ENCODE peak calls at places on chromosomes 11 and 22, in five cellular contexts. X is CD8-positive, alpha-beta T cell; B is lower lobe of right lung; K is astrocyte; Y is left ventricle myocardium inferior. S is an unnamed sample.

GRCh38 chr11:73265853-73266643 is 6.1 kb upstream of the P2RY6 start:
- DNase-seq in B (no peak), Y (no peak), X (no peak), K (no peak), S (no peak)

GRCh38 chr11:76172583-76172982 is 33.7 kb downstream of the WNT11 start:
- DNase-seq in B (no peak), Y (no peak), X (no peak), K (no peak), S (no peak)

GRCh38 chr11:74134661-74135515 is 35.9 kb downstream of the C2CD3 start:
- DNase-seq in X (no peak), Y (no peak), B (no peak), K (peak), S (no peak)

GRCh38 chr11:69572861-69573260 is 68.1 kb upstream of the CCND1 start:
- DNase-seq in B (no peak), Y (no peak), X (no peak), K (no peak), S (no peak)

GRCh38 chr11:90134420-90135003 is at the start of gene NAALAD2:
- DNase-seq in X (no peak), B (peak), K (peak), Y (peak), S (no peak)

GRCh38 chr11:75365711-75366181 is 14.3 kb upstream of the ARRB1 start:
- DNase-seq in Y (no peak), B (no peak), K (peak), X (no peak), S (no peak)

GRCh38 chr22:31139866-31140716 is at the start of gene PLA2G3:
- DNase-seq in Y (no peak), K (peak), B (peak), X (no peak), S (no peak)

GRCh38 chr11:104570088-104570701 is 328.1 kb downstream of the CASP12 start:
- DNase-seq in X (no peak), K (peak), Y (no peak), B (no peak), S (no peak)

GRCh38 chr11:125938418-125938817 is 7.4 kb upstream of the VSIG10L2 start:
- DNase-seq in Y (no peak), K (no peak), X (no peak), B (no peak), S (no peak)

GRCh38 chr11:32043737-32044515 is 46.9 kb upstream of the RCN1 start:
- DNase-seq in B (no peak), Y (no peak), K (peak), X (no peak), S (no peak)

GRCh38 chr11:8097062-8097814 is 16.2 kb downstream of the TUB start:
- DNase-seq in K (no peak), B (no peak), Y (no peak), X (no peak), S (no peak)

GRCh38 chr22:49636649-49637048 is 191.0 kb downstream of the BRD1 start:
- DNase-seq in B (no peak), Y (no peak), X (no peak), K (no peak), S (no peak)

GRCh38 chr11:76233936-76234703 is 27.8 kb upstream of the WNT11 start:
- DNase-seq in B (peak), Y (peak), X (no peak), K (peak), S (no peak)

GRCh38 chr11:66336234-66337102 is at the start of gene RIN1:
- DNase-seq in K (peak), B (peak), Y (no peak), X (peak), S (peak)

DNA sequence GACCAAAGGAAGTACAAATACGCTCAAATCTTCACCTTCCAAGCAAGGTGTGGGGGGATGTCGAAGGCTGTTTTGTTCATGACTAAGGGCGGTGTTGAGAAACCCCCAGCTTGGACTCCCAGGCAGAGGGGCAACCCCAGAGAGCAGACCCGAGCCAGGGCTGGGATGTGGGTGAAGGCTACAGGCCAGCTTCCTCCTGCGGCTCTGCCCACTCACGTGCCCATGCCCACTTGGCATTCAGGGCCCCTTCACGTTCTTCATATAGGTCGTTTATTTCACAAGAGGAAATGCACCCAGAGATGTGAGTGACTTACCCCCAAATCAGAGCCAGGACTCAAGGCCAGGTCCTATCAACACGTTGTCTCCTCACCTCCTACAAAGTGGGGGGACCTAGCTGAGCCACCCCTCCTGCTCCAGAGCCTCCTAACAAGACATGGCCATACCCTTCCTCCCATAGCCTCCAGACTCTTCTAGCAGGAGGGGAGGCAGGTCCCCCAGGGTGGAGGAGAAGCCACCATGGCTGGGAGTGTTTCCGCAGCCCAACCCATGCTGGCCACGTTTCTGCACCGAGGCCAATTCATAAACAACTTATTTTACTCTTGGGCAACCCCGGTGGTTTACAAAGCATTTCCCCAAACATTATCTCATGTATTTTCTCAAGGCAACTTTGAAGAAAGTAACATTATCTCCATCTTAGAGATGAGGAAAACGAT is 22.0 kb downstream of the TMEM184B start:
- DNase-seq in X (no peak), B (no peak), Y (no peak), K (no peak), S (no peak)
- H3K4me3 ChIP-seq in X (no peak), B (no peak), Y (no peak), K (no peak), S (no peak)

DNA sequence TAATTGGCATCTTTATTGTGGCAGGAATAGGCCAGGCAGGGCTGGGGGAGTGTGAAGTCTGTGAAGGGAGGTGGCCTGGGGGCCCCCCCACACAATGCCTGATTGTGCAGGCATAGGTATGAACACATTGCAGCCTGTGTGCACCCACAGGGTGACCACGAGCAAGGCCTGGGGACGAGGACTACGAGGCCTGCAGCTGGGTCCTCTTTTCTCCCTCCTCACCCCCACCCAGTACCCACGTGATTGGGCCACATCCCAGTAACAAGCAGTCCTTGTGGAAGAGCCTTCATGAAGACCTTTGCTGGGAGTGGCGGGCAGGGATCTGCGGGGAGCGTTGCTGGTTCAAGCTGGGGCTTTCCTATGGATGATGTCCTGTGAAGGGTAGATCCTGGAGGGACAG is 29.3 kb downstream of the ZBTB16 start:
- DNase-seq in Y (no peak), K (no peak), X (no peak), B (no peak), S (no peak)
- H3K27ac ChIP-seq in Y (peak), K (no peak), X (no peak), B (no peak), S (no peak)

DNA sequence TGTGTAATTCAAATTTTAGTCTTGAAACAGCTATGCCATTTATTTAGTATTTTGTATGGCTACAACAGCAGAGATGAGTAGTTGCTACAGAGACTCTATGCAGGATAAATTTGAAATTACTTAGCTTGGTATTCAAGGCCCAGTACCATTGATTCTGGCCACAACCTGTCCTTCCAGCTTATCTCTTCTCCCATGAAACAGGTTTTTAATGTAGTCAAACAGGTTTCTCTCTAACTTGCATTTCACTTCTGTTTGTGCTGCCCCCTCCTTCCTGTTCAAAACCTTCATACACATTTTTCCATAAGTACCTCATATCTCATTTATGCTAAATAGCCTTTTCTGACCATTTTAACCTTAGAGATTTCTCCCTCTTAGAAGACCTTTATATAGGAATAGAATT is 3.3 kb downstream of the USP47 start:
- DNase-seq in X (no peak), B (no peak), Y (no peak), K (no peak), S (no peak)
- H3K4me3 ChIP-seq in X (no peak), B (no peak), Y (peak), K (no peak), S (no peak)

DNA sequence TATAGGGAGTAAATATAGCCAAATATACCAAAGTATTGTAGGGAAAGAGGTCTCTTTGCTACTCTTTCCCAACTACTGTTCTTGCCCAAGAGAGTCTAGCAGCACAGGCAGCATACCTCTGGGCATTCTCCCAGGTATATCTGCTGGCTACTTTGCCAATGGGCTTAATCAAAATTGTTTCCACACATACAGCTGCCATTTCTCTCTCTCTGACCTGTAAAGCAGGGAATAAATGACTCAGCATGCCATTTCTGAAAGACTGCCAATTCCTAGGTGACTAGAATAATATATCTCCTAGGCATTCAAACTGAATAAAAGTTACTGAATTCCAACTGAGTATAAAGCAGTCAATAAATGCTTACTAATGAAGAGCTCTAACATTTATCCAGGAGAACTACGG is 44.6 kb downstream of the RDX start:
- DNase-seq in Y (no peak), K (peak), B (no peak), X (no peak), S (no peak)
- H3K27ac ChIP-seq in Y (peak), K (no peak), B (no peak), X (no peak), S (no peak)

DNA sequence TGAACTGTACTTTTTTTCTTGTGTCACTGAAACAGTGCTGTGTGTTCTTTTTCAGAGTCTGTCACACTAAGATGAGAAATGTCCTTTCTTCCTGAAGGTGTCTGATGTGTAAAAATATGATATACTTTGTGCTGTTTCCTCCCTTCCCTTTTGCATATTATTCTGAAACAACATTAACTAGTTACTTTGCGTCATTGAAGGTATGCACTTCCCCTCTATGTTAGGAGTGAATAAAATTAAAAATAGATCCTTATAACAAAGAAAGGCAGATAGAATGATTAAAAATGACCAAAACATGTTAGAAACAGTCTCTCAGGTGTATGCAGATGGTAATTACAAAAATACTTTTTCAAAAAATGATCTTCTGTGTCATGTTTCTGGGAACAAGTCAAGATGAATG is 1.6 kb upstream of the RAB30 start:
- DNase-seq in K (no peak), X (no peak), Y (no peak), B (no peak), S (no peak)
- H3K4me3 ChIP-seq in K (peak), X (no peak), Y (peak), B (peak), S (peak)

GRCh38 chr22:37663521-37664140 is 5.1 kb downstream of the PDXP start:
- DNase-seq in K (no peak), X (no peak), B (no peak), Y (no peak), S (no peak)

GRCh38 chr22:37661160-37661924 is 2.8 kb downstream of the PDXP start:
- DNase-seq in Y (no peak), K (peak), X (no peak), B (no peak), S (peak)

GRCh38 chr22:37660709-37661045 is 2.2 kb downstream of the PDXP start:
- DNase-seq in Y (no peak), K (no peak), B (no peak), X (no peak), S (no peak)

GRCh38 chr22:37659897-37660708 is 1.6 kb downstream of the PDXP start:
- DNase-seq in K (no peak), B (no peak), Y (no peak), X (no peak), S (no peak)

DNA sequence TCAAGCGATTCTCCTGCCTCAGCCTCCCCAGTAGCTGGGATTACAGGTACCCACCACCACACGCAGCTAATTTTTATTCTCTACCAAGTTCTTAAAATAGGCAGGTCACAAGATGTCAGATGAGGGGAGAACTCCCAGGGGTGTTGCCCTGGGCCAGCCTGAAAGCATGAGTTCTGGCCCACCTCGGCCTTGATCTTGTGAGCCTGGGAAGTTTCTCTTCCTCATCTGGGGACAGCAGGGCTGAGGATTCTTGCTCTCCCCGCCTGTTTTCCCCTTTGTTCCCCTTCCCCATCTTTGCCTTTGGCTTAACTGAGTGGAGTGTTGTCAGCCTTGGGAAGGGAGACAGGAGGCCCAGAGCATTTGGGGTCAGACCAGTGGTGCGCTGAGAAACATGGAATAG is 3.5 kb downstream of the PDXP start:
- DNase-seq in Y (no peak), X (no peak), B (no peak), K (no peak), S (no peak)
- H3K27ac ChIP-seq in Y (peak), X (no peak), B (no peak), K (no peak), S (peak)

GRCh38 chr22:17953147-17953546 is 71.2 kb downstream of the MICAL3 start:
- DNase-seq in Y (no peak), X (no peak), B (no peak), K (no peak), S (no peak)
- H3K4me3 ChIP-seq in Y (no peak), X (no peak), B (no peak), K (no peak), S (no peak)

GRCh38 chr11:58560842-58561241 is 14.8 kb downstream of the LPXN start:
- DNase-seq in X (no peak), B (no peak), Y (no peak), K (no peak), S (no peak)

GRCh38 chr11:58561394-58562102 is 14.1 kb downstream of the LPXN start:
- DNase-seq in B (no peak), X (no peak), K (no peak), Y (no peak), S (no peak)

GRCh38 chr11:58567889-58568512 is 7.7 kb downstream of the LPXN start:
- DNase-seq in B (peak), Y (peak), K (peak), X (peak), S (no peak)

GRCh38 chr11:58564226-58564625 is 11.4 kb downstream of the LPXN start:
- DNase-seq in K (no peak), Y (no peak), B (no peak), X (no peak), S (no peak)

DNA sequence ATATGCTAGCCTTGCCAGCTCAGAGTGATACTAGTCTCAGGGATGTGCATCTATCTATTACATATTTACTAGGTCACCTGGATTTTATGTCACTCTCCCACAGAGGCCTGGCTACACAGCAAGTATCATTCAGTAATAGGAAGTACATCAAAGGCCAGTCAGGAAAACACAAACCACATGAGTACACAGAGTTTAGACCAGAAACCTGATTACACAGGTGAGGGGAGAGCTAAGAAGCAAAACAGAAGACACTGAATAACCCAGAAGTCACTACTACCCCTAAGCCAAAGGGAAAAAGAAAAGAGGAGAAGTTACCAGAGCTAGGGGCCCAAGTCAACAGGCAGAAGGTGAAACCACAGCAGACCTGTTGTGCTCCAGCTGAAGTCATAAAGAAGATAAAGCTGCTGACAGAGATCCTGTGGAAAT is 13.3 kb downstream of the LPXN start:
- DNase-seq in B (no peak), Y (no peak), K (no peak), X (no peak), S (no peak)
- H3K27ac ChIP-seq in B (no peak), Y (no peak), K (no peak), X (peak), S (no peak)